ENCODE peak calls at places on chromosomes 3 and 15, in six cellular contexts. T, W, J, Q, C and Y are unnamed samples.

GRCh38 chr3:39150803-39151631 is 2.4 kb downstream of the CSRNP1 start:
- DNase-seq in T (peak; percentile 82), W (peak; percentile 69), J (peak; percentile 89), Q (peak; percentile 76), C (peak; percentile 92), Y (peak; percentile 10)

GRCh38 chr3:98039322-98040024 is 4.4 kb upstream of the GABRR3 start:
- DNase-seq in T (peak; percentile 55), W (peak; percentile 69), J (peak; percentile 55), Q (peak; percentile 69), C (peak; percentile 86), Y (peak; percentile 58)

GRCh38 chr3:176814252-176814651 is 383.0 kb downstream of the TBL1XR1 start:
- DNase-seq in T (no peak), W (no peak), J (no peak), Q (peak; percentile 91), C (peak; percentile 85), Y (no peak)

GRCh38 chr15:67843092-67843501 is 3.3 kb upstream of the RNU6-1 start:
- DNase-seq in T (no peak), W (no peak), J (no peak), Q (peak; percentile 44), C (no peak), Y (no peak)

GRCh38 chr3:55897573-55898224 is 410.6 kb upstream of the WNT5A start:
- DNase-seq in T (peak; percentile 32), W (no peak), J (no peak), Q (peak; percentile 57), C (no peak), Y (no peak)

GRCh38 chr15:97691799-97692198 is 268.7 kb upstream of the ARRDC4 start:
- DNase-seq in T (peak; percentile 38), W (no peak), J (no peak), Q (no peak), C (no peak), Y (no peak)

GRCh38 chr3:159928071-159928491 is 60.6 kb upstream of the IL12A start:
- DNase-seq in T (peak; percentile 6), W (no peak), J (no peak), Q (no peak), C (no peak), Y (no peak)

GRCh38 chr3:99419111-99419510 is 219.3 kb upstream of the COL8A1 start:
- DNase-seq in T (no peak), W (no peak), J (no peak), Q (no peak), C (no peak), Y (no peak)

GRCh38 chr3:37946531-37946889 is 44.1 kb upstream of the VILL start:
- DNase-seq in T (no peak), W (no peak), J (no peak), Q (no peak), C (peak; percentile 28), Y (no peak)

GRCh38 chr15:73607405-73607804 is 25.8 kb downstream of the NPTN start:
- DNase-seq in T (no peak), W (no peak), J (no peak), Q (no peak), C (no peak), Y (no peak)

GRCh38 chr3:435969-436492 is 239.5 kb downstream of the CHL1 start:
- DNase-seq in T (no peak), W (no peak), J (no peak), Q (no peak), C (no peak), Y (no peak)

GRCh38 chr15:35458176-35458856 is 87.6 kb downstream of the DPH6 start:
- DNase-seq in T (peak; percentile 35), W (no peak), J (no peak), Q (no peak), C (no peak), Y (no peak)

GRCh38 chr3:126340596-126340942 is 16.6 kb downstream of the KLF15 start:
- DNase-seq in T (no peak), W (no peak), J (no peak), Q (no peak), C (no peak), Y (no peak)

GRCh38 chr3:158777171-158777873 is 24.5 kb upstream of the MFSD1 start:
- DNase-seq in T (no peak), W (no peak), J (no peak), Q (no peak), C (no peak), Y (no peak)

GRCh38 chr3:187262360-187262759 is 29.2 kb downstream of the MASP1 start:
- DNase-seq in T (no peak), W (no peak), J (no peak), Q (no peak), C (no peak), Y (no peak)

GRCh38 chr15:37995461-37996347 is 61.3 kb downstream of the TMCO5A start:
- DNase-seq in T (peak; percentile 42), W (peak; percentile 39), J (no peak), Q (peak; percentile 80), C (peak; percentile 86), Y (no peak)

GRCh38 chr3:108406661-108407206 is 103.7 kb downstream of the MYH15 start:
- DNase-seq in T (peak; percentile 50), W (peak; percentile 35), J (no peak), Q (peak; percentile 52), C (no peak), Y (no peak)

GRCh38 chr3:42680806-42681205 is 4.5 kb upstream of the KLHL40 start:
- DNase-seq in T (no peak), W (no peak), J (no peak), Q (no peak), C (no peak), Y (no peak)

GRCh38 chr3:188309437-188310269 is 155.7 kb downstream of the LPP start:
- DNase-seq in T (no peak), W (no peak), J (no peak), Q (no peak), C (no peak), Y (no peak)

GRCh38 chr3:146817705-146818104 is 212.6 kb upstream of the PLSCR5 start:
- DNase-seq in T (no peak), W (no peak), J (no peak), Q (peak; percentile 22), C (no peak), Y (no peak)